ENCODE peak calls at places on chromosomes 11 and 22, in six cellular contexts. Y, D, P, L, F and E are unnamed samples.

GRCh38 chr11:102940714-102941588 is 14.6 kb downstream of the MMP13 start:
- DNase-seq in Y (peak; percentile 77), D (no peak), P (peak; percentile 60), L (peak; percentile 76), F (peak; percentile 64), E (peak; percentile 14)

GRCh38 chr11:130055637-130056036 is 14.1 kb upstream of the APLP2 start:
- DNase-seq in Y (no peak), D (no peak), P (no peak), L (no peak), F (no peak), E (no peak)

GRCh38 chr11:33829430-33830141 is 55.3 kb upstream of the FBXO3 start:
- DNase-seq in Y (peak; percentile 90), D (peak; percentile 18), P (peak; percentile 67), L (peak; percentile 83), F (peak; percentile 70), E (peak; percentile 58)

GRCh38 chr22:27732841-27733240 is 68.7 kb downstream of the MN1 start:
- DNase-seq in Y (no peak), D (no peak), P (no peak), L (no peak), F (no peak), E (no peak)

GRCh38 chr11:118398797-118399564 is 2.4 kb upstream of the ATP5MG start:
- DNase-seq in Y (no peak), D (peak; percentile 33), P (no peak), L (peak; percentile 6), F (no peak), E (no peak)

GRCh38 chr22:37641251-37641949 is 1.9 kb downstream of the SH3BP1 start:
- DNase-seq in Y (no peak), D (no peak), P (no peak), L (no peak), F (no peak), E (no peak)

GRCh38 chr22:24868979-24869378 is 63.0 kb downstream of the SGSM1 start:
- DNase-seq in Y (no peak), D (no peak), P (no peak), L (no peak), F (no peak), E (no peak)

GRCh38 chr22:31230871-31231621 is 18.9 kb downstream of the LIMK2 start:
- DNase-seq in Y (peak; percentile 66), D (peak; percentile 16), P (peak; percentile 68), L (peak; percentile 78), F (peak; percentile 54), E (peak; percentile 68)

GRCh38 chr22:38830845-38831108 is 13.1 kb downstream of the NPTXR start:
- DNase-seq in Y (no peak), D (no peak), P (no peak), L (no peak), F (no peak), E (no peak)

GRCh38 chr22:46087816-46088277 is 62.5 kb upstream of the PPARA start:
- DNase-seq in Y (no peak), D (no peak), P (peak; percentile 88), L (peak; percentile 95), F (peak; percentile 90), E (peak; percentile 52)

GRCh38 chr11:8061555-8062428 is 19.2 kb upstream of the TUB start:
- DNase-seq in Y (peak; percentile 80), D (no peak), P (peak; percentile 15), L (no peak), F (no peak), E (no peak)

GRCh38 chr11:129856036-129856435 is 39.3 kb downstream of the NFRKB start:
- DNase-seq in Y (no peak), D (no peak), P (no peak), L (no peak), F (no peak), E (no peak)

GRCh38 chr11:56513280-56513679 is 22.1 kb upstream of the OR5M8 start:
- DNase-seq in Y (no peak), D (no peak), P (no peak), L (no peak), F (no peak), E (no peak)

GRCh38 chr11:27552356-27552755 is 45.8 kb upstream of the LIN7C start:
- DNase-seq in Y (no peak), D (no peak), P (no peak), L (no peak), F (no peak), E (no peak)

GRCh38 chr11:33063326-33063775 is 24.0 kb downstream of the TCP11L1 start:
- DNase-seq in Y (no peak), D (no peak), P (no peak), L (peak; percentile 29), F (peak; percentile 20), E (no peak)

GRCh38 chr11:83694191-83694905 is 408.2 kb upstream of the CCDC90B start:
- DNase-seq in Y (no peak), D (no peak), P (no peak), L (no peak), F (no peak), E (no peak)

GRCh38 chr11:26963764-26964163 is 30.1 kb upstream of the FIBIN start:
- DNase-seq in Y (no peak), D (no peak), P (no peak), L (no peak), F (no peak), E (no peak)

GRCh38 chr22:35443338-35443737 is 43.4 kb downstream of the MCM5 start:
- DNase-seq in Y (no peak), D (no peak), P (no peak), L (no peak), F (no peak), E (no peak)

GRCh38 chr11:88618716-88619462 is 281.4 kb upstream of the CTSC start:
- DNase-seq in Y (no peak), D (no peak), P (no peak), L (no peak), F (no peak), E (no peak)

GRCh38 chr11:112085822-112086421 is 634 bp downstream of the TIMM8B start:
- DNase-seq in Y (no peak), D (peak; percentile 1), P (no peak), L (peak; percentile 36), F (peak; percentile 29), E (no peak)

GRCh38 chr11:41301023-41301422 is 158.4 kb downstream of the LRRC4C start:
- DNase-seq in Y (no peak), D (no peak), P (no peak), L (no peak), F (peak; percentile 64), E (peak; percentile 65)

GRCh38 chr11:33452806-33453205 is 195.6 kb downstream of the HIPK3 start:
- DNase-seq in Y (no peak), D (no peak), P (no peak), L (peak; percentile 75), F (peak; percentile 89), E (no peak)

GRCh38 chr11:32830796-32831195 is 1.1 kb downstream of the PRRG4 start:
- DNase-seq in Y (no peak), D (no peak), P (no peak), L (no peak), F (no peak), E (no peak)

GRCh38 chr11:119785131-119785530 is 56.1 kb upstream of the NECTIN1 start:
- DNase-seq in Y (no peak), D (no peak), P (no peak), L (no peak), F (no peak), E (no peak)

GRCh38 chr11:112498701-112499100 is 238.0 kb upstream of the PLET1 start:
- DNase-seq in Y (no peak), D (no peak), P (no peak), L (no peak), F (no peak), E (no peak)

GRCh38 chr11:7555067-7555699 is 41.4 kb downstream of the PPFIBP2 start:
- DNase-seq in Y (peak; percentile 17), D (no peak), P (peak; percentile 85), L (no peak), F (no peak), E (peak; percentile 98)

GRCh38 chr22:48431536-48432315 is 1395.9 kb downstream of the BRD1 start:
- DNase-seq in Y (no peak), D (no peak), P (no peak), L (no peak), F (no peak), E (no peak)

GRCh38 chr11:1931326-1931725 is 11.8 kb downstream of the TNNT3 start:
- DNase-seq in Y (no peak), D (no peak), P (no peak), L (peak; percentile 55), F (no peak), E (no peak)

GRCh38 chr11:103202048-103202651 is 92.9 kb downstream of the DYNC2H1 start:
- DNase-seq in Y (no peak), D (no peak), P (no peak), L (peak; percentile 66), F (peak; percentile 22), E (no peak)

GRCh38 chr11:64095286-64095825 is 59.6 kb downstream of the FLRT1 start:
- DNase-seq in Y (no peak), D (no peak), P (no peak), L (peak; percentile 11), F (no peak), E (peak; percentile 59)
- H3K27ac ChIP-seq in Y (no peak overlapping the region), D (no peak overlapping the region), P (peak overlapping the region; percentile 67), L (no peak overlapping the region), F (no peak overlapping the region), E (peak overlapping the region; percentile 38)

DNA sequence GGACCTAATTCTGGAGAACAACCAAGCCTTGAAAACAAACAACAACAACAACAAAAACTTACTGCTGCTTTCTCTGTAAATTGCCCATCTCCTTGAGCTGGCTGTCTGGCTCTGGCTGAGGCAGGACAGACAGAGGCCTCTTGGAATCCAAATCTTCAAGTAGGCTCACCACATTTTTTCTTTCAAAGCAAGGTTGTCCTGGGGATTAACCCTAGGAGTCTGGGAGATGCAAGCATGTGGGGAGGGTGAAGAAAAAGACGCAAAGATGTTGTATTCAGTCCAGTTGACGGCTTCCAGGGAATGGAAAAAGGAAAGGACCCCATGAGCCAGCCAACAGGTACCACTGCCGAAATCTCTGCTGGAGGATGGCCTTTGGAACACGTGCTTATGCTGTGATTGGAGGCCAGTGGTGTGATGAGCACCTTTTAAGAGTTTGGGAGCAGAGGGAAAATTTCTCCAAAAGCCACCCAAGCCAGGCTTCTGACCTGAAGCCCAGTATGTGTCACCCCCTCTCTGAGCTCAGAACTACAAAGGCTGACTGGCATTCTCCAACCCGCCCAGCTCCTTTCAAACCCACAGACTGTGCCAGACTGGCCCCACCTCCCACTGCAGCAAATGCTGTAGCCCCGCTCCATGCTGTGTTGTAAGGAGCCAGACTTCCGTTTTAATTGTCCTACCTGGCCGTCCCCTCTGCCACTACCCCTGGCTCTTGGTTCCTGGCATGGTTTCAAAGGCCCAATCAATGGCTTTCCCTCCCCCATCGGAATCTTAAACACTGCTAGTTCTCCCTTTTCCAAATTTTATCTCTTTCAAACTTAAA is 10.8 kb downstream of the BLID start:
- DNase-seq in Y (peak; percentile 58), D (no peak), P (no peak), L (no peak), F (no peak), E (peak; percentile 58)
- H3K27ac ChIP-seq in Y (peak overlapping the region; percentile 50), D (no peak overlapping the region), P (peak overlapping the region; percentile 9), L (no peak overlapping the region), F (peak overlapping the region; percentile 2), E (no peak overlapping the region)

GRCh38 chr11:43548921-43549320 is 131.6 kb upstream of the HSD17B12 start:
- DNase-seq in Y (no peak), D (no peak), P (no peak), L (no peak), F (no peak), E (no peak)
- H3K27ac ChIP-seq in Y (no peak overlapping the region), D (no peak overlapping the region), P (no peak overlapping the region), L (no peak overlapping the region), F (no peak overlapping the region), E (no peak overlapping the region)

DNA sequence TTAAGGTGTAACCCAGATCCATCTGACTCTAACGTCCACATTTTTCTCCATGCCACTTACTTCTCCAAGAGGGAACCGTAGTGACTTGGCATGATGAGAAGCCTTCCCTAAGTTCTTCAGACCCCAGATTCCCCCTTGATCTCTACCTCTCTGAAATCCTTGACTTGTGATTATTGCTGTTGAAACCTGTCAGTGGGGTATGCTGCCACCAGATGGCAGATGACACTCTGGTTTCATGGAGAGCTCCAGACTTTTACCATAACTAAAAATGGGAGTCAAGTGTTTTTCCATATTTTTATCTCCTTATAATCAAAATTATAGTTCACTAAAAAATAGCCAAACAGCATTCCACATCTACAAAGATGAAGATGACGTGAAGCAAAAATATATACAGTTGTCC is 504.2 kb downstream of the SOX6 start:
- DNase-seq in Y (peak; percentile 79), D (no peak), P (peak; percentile 34), L (peak; percentile 45), F (peak; percentile 27), E (no peak)
- H3K27ac ChIP-seq in Y (no peak overlapping the region), D (no peak overlapping the region), P (no peak overlapping the region), L (no peak overlapping the region), F (no peak overlapping the region), E (no peak overlapping the region)